ENCODE peak calls at places on chromosomes 2 and 18, in five cellular contexts. G, E, H, U and I are unnamed samples.

GRCh38 chr18:6205706-6206105 is 209.0 kb downstream of the L3MBTL4 start:
- DNase-seq in G (peak; percentile 79), E (no peak), H (no peak), U (no peak), I (peak; percentile 25)

GRCh38 chr2:207762146-207762545 is 7.6 kb downstream of the FZD5 start:
- DNase-seq in G (peak; percentile 59), E (no peak), H (no peak), U (no peak), I (no peak)

GRCh38 chr2:232073031-232073430 is 111.5 kb downstream of the DIS3L2 start:
- DNase-seq in G (no peak), E (no peak), H (no peak), U (peak; percentile 88), I (no peak)

GRCh38 chr2:85907671-85908157 is 18.9 kb upstream of the ST3GAL5 start:
- DNase-seq in G (peak; percentile 72), E (no peak), H (no peak), U (peak; percentile 45), I (no peak)

GRCh38 chr2:20443276-20443920 is 3.5 kb upstream of the RHOB start:
- DNase-seq in G (no peak), E (peak; percentile 62), H (no peak), U (peak; percentile 86), I (no peak)

GRCh38 chr2:49002750-49003149 is 151.6 kb downstream of the FSHR start:
- DNase-seq in G (peak; percentile 87), E (no peak), H (no peak), U (no peak), I (no peak)

GRCh38 chr2:42021490-42021889 is 26.3 kb upstream of the PKDCC start:
- DNase-seq in G (peak; percentile 67), E (no peak), H (no peak), U (no peak), I (peak; percentile 39)

GRCh38 chr2:23940976-23941605 is 828 bp downstream of the UBXN2A start:
- DNase-seq in G (peak; percentile 53), E (no peak), H (no peak), U (peak; percentile 68), I (peak; percentile 33)

GRCh38 chr2:121175326-121175725 is 109.7 kb downstream of the TFCP2L1 start:
- DNase-seq in G (no peak), E (no peak), H (no peak), U (no peak), I (no peak)

GRCh38 chr2:69164379-69164778 is 151.4 kb downstream of the ANTXR1 start:
- DNase-seq in G (peak; percentile 96), E (no peak), H (no peak), U (peak; percentile 28), I (peak; percentile 82)

GRCh38 chr2:121643877-121644276 is 5.4 kb downstream of the CLASP1 start:
- DNase-seq in G (no peak), E (no peak), H (no peak), U (no peak), I (no peak)

GRCh38 chr2:12006841-12007240 is 260.4 kb downstream of the LPIN1 start:
- DNase-seq in G (peak; percentile 78), E (no peak), H (no peak), U (peak; percentile 59), I (peak; percentile 44)

GRCh38 chr2:206981739-206982336 is 42.5 kb downstream of the CPO start:
- DNase-seq in G (peak; percentile 63), E (peak; percentile 79), H (peak; percentile 88), U (peak; percentile 79), I (peak; percentile 75)

GRCh38 chr2:128262315-128263253 is 56.1 kb downstream of the HS6ST1 start:
- DNase-seq in G (no peak), E (no peak), H (no peak), U (no peak), I (no peak)

GRCh38 chr2:16316456-16317210 is 349.0 kb downstream of the CYRIA start:
- DNase-seq in G (no peak), E (no peak), H (no peak), U (no peak), I (no peak)

GRCh38 chr2:191180712-191181111 is 29.9 kb upstream of the STAT4 start:
- DNase-seq in G (peak; percentile 25), E (no peak), H (no peak), U (no peak), I (no peak)

GRCh38 chr2:20428717-20429490 is 18.0 kb upstream of the RHOB start:
- DNase-seq in G (no peak), E (no peak), H (no peak), U (no peak), I (no peak)

GRCh38 chr2:79993144-79993543 is 311.4 kb downstream of the LRRTM1 start:
- DNase-seq in G (peak; percentile 34), E (no peak), H (no peak), U (no peak), I (no peak)

GRCh38 chr2:201872576-201872975 is 66.2 kb downstream of the CDK15 start:
- DNase-seq in G (peak; percentile 16), E (no peak), H (no peak), U (no peak), I (no peak)

GRCh38 chr2:168566974-168567650 is 111.0 kb downstream of the CERS6 start:
- DNase-seq in G (no peak), E (no peak), H (no peak), U (no peak), I (no peak)

GRCh38 chr2:54609647-54610046 is 113.8 kb upstream of the EML6 start:
- DNase-seq in G (no peak), E (no peak), H (no peak), U (peak; percentile 43), I (no peak)

GRCh38 chr2:48174503-48174902 is 268.2 kb upstream of the FBXO11 start:
- DNase-seq in G (no peak), E (no peak), H (no peak), U (no peak), I (no peak)

GRCh38 chr2:162072181-162072702 is 1.8 kb downstream of the DPP4 start:
- DNase-seq in G (peak; percentile 83), E (no peak), H (no peak), U (peak; percentile 26), I (peak; percentile 48)

GRCh38 chr2:217294211-217294610 is 434.3 kb upstream of the TNP1 start:
- DNase-seq in G (no peak), E (no peak), H (no peak), U (no peak), I (no peak)

GRCh38 chr18:5294618-5295230 is 802 bp downstream of the ZBTB14 start:
- DNase-seq in G (peak; percentile 66), E (peak; percentile 95), H (peak; percentile 53), U (peak; percentile 63), I (peak; percentile 40)

GRCh38 chr2:17962874-17963273 is 84.4 kb downstream of the KCNS3 start:
- DNase-seq in G (peak; percentile 36), E (no peak), H (no peak), U (no peak), I (peak; percentile 7)

GRCh38 chr2:73827018-73827417 is 1.7 kb upstream of the STAMBP start:
- DNase-seq in G (peak; percentile 28), E (no peak), H (no peak), U (peak; percentile 30), I (peak; percentile 20)

GRCh38 chr2:235669983-235670962 is 176.4 kb downstream of the AGAP1 start:
- DNase-seq in G (peak; percentile 81), E (no peak), H (peak; percentile 72), U (peak; percentile 59), I (peak; percentile 70)

GRCh38 chr2:100692381-100692780 is 127.6 kb upstream of the NPAS2 start:
- DNase-seq in G (no peak), E (no peak), H (no peak), U (no peak), I (no peak)

GRCh38 chr2:102432386-102432785 is 9.4 kb downstream of the IL18RAP start:
- DNase-seq in G (no peak), E (no peak), H (no peak), U (no peak), I (no peak)

GRCh38 chr18:77071711-77072292 is 60.8 kb downstream of the MBP start:
- DNase-seq in G (peak; percentile 96), E (no peak), H (no peak), U (peak; percentile 90), I (peak; percentile 100)

GRCh38 chr2:14756122-14756541 is 123.6 kb downstream of the LRATD1 start:
- DNase-seq in G (peak; percentile 86), E (no peak), H (no peak), U (no peak), I (no peak)

GRCh38 chr2:127564429-127565260 is 29.2 kb downstream of the MYO7B start:
- DNase-seq in G (no peak), E (peak; percentile 62), H (no peak), U (no peak), I (no peak)

DNA sequence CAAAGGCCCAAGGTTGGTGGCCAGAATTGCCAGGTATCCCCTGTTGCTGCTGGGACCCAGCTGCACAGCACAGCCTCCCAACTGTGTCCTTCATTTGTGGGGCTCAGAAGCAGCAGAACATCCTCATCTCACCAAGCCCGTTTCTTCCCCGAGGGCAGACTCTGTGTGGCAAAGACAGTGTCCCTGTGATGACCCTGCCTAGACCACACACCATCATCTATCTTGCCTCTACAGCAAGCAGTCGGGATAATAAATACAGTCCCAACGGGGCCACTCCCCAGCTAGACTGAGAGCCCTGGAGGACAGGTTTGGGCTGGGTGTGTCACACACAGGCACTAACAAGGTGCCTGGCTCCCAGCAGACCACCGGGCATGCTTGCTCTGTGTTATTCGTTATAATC is 93.4 kb downstream of the PTGR3 start:
- DNase-seq in G (no peak), E (no peak), H (no peak), U (no peak), I (no peak)
- H3K27ac ChIP-seq in G (no peak overlapping the region), E (no peak overlapping the region), H (no peak overlapping the region), U (no peak overlapping the region), I (no peak overlapping the region)

DNA sequence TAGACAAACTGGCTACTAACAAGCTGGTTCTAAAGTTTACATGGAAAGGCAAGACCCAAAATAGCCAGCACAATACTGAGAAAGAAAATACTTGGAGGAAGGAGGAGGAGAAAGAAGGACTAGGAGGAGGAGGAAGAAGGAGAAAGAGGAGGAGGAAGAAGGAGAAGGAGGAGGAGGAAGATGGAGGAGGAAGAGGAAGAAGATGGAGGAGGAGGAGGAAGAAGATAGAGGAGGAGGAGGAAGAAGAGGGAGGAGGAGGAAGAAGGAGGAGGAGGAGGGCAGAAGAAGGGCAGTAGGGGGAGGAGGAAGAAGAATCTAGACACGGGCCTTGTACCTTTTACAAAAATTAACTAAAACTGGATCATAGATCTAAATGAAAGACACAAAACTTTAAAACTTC is 92.6 kb downstream of the METTL4 start:
- DNase-seq in G (no peak), E (no peak), H (no peak), U (no peak), I (no peak)
- TF ChIP-seq CTCF in G (no peak), E (no peak), H (no peak), U (no peak), I (no peak)

GRCh38 chr2:197254776-197255521 is 55.6 kb downstream of the ANKRD44 start:
- DNase-seq in G (no peak), E (no peak), H (no peak), U (no peak), I (no peak)

GRCh38 chr2:197249771-197250397 is 60.7 kb downstream of the ANKRD44 start:
- DNase-seq in G (no peak), E (no peak), H (no peak), U (no peak), I (no peak)

GRCh38 chr2:197248623-197249022 is 62.0 kb downstream of the ANKRD44 start:
- DNase-seq in G (peak; percentile 18), E (no peak), H (no peak), U (no peak), I (peak; percentile 30)

GRCh38 chr2:197251163-197251562 is 59.4 kb downstream of the ANKRD44 start:
- DNase-seq in G (no peak), E (no peak), H (no peak), U (no peak), I (no peak)

GRCh38 chr2:197251576-197251975 is 59.0 kb downstream of the ANKRD44 start:
- DNase-seq in G (peak; percentile 58), E (no peak), H (no peak), U (no peak), I (no peak)
- H3K4me3 ChIP-seq in G (no peak overlapping the region), E (no peak overlapping the region), H (no peak overlapping the region), U (no peak overlapping the region), I (no peak overlapping the region)

GRCh38 chr18:25350561-25351201 is 1.3 kb downstream of the ZNF521 start:
- DNase-seq in G (peak; percentile 62), E (peak; percentile 78), H (peak; percentile 50), U (peak; percentile 55), I (peak; percentile 9)
- H3K27ac ChIP-seq in G (peak overlapping the region; percentile 93), E (peak overlapping the region; percentile 88), H (peak overlapping the region; percentile 76), U (peak overlapping the region; percentile 98), I (peak overlapping the region; percentile 46)